ENCODE peak calls at places on chromosomes 11 and 22, in ten cellular contexts. F is tibial nerve, N is psoas muscle, X is HFF-Myc, K is lower leg skin, O is heart left ventricle, A is Peyer's patch, L is suprapubic skin, S is fibroblast of lung, H is right atrium auricular region. B is an unnamed sample.

GRCh38 chr11:10385696-10386095 is 69.4 kb upstream of the AMPD3 start:
- DNase-seq in F (peak; percentile 34), N (peak; percentile 89), X (no peak), K (peak; percentile 92), O (no peak), A (no peak), L (peak; percentile 82), S (no peak), H (peak; percentile 81), B (no peak)

GRCh38 chr22:49780992-49781782 is 46.5 kb downstream of the BRD1 start:
- DNase-seq in F (no peak), N (peak; percentile 38), X (no peak), K (no peak), O (no peak), A (no peak), L (no peak), S (no peak), H (no peak), B (no peak)

GRCh38 chr11:50075856-50076255 is 43.2 kb downstream of the OR4C45 start:
- DNase-seq in F (no peak), N (no peak), X (no peak), K (peak; percentile 48), O (no peak), A (no peak), L (no peak), S (no peak), H (no peak), B (no peak)

GRCh38 chr11:124724854-124725718 is 14.7 kb upstream of the NRGN start:
- DNase-seq in F (no peak), N (no peak), X (no peak), K (no peak), O (no peak), A (no peak), L (no peak), S (no peak), H (no peak), B (no peak)

GRCh38 chr11:1862588-1863351 is 9.9 kb downstream of the LSP1 start:
- DNase-seq in F (no peak), N (peak; percentile 73), X (no peak), K (no peak), O (no peak), A (no peak), L (no peak), S (peak; percentile 85), H (no peak), B (no peak)

GRCh38 chr11:29844701-29845379 is 172.0 kb downstream of the KCNA4 start:
- DNase-seq in F (no peak), N (no peak), X (no peak), K (no peak), O (no peak), A (no peak), L (no peak), S (no peak), H (no peak), B (no peak)

GRCh38 chr22:45960477-45961386 is 16.2 kb downstream of the WNT7B start:
- DNase-seq in F (no peak), N (no peak), X (no peak), K (no peak), O (no peak), A (no peak), L (no peak), S (peak; percentile 48), H (no peak), B (no peak)

GRCh38 chr11:33168605-33169240 is 7.4 kb upstream of the CSTF3 start:
- DNase-seq in F (no peak), N (no peak), X (no peak), K (no peak), O (no peak), A (no peak), L (no peak), S (peak; percentile 68), H (no peak), B (no peak)

GRCh38 chr11:27722117-27722844 is 22.0 kb upstream of the BDNF start:
- DNase-seq in F (no peak), N (no peak), X (no peak), K (no peak), O (no peak), A (no peak), L (no peak), S (peak; percentile 65), H (no peak), B (no peak)

GRCh38 chr22:25085930-25086901 is 113.4 kb upstream of the CRYBB3 start:
- DNase-seq in F (peak; percentile 27), N (peak; percentile 65), X (no peak), K (peak; percentile 89), O (peak; percentile 88), A (no peak), L (no peak), S (peak; percentile 26), H (peak; percentile 69), B (no peak)

GRCh38 chr11:128522943-128523518 is 64.3 kb downstream of the ETS1 start:
- DNase-seq in F (no peak), N (no peak), X (no peak), K (no peak), O (no peak), A (no peak), L (no peak), S (no peak), H (no peak), B (no peak)

DNA sequence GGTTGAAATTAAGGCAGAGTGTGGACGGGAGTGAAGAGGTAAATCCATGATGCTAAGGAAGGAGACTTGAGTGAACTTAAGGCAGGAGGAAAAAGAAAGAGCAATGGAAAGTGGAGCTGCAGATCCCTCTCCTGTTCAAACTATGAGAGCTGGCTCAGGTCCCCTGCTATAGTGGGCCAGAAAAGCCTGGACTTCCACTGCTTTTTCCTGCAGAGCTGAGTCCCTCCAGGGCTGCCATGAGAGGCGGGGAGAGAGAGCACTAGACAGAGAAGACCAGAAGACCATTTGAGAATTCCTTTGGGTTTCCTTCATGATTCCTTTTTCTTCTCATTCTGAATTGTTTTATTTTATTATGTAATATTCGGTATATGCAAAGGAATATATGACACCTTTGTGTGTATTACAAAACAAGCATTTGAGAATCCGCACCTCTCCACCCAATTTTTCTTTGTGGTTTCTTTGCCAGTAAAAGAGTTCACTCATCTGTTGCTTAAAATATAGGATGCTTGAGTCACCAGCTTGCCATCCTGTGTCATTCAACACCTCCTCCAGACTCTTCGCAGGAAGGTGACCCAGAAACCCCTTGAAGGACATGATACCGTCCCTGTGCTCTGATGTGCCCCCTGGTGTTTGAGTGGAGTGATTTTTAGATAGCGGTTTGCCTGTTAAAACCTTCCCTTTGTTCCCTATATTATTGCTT is 24.4 kb downstream of the SREBF2 start:
- DNase-seq in F (no peak), N (no peak), X (peak; percentile 43), K (no peak), O (peak; percentile 23), A (peak; percentile 73), L (no peak), S (peak; percentile 77), H (no peak), B (no peak)
- TF ChIP-seq CTCF in F (peak; percentile 39), N (peak; percentile 53), X (peak; percentile 72), K (no peak), O (peak; percentile 60), A (peak; percentile 72), L (peak; percentile 22), S (peak; percentile 73), H (peak; percentile 65), B (peak; percentile 44)

GRCh38 chr11:101434241-101434640 is 149.6 kb downstream of the TRPC6 start:
- DNase-seq in F (no peak), N (no peak), X (no peak), K (no peak), O (no peak), A (no peak), L (no peak), S (no peak), H (no peak), B (no peak)

GRCh38 chr11:101429708-101430107 is 154.1 kb downstream of the TRPC6 start:
- DNase-seq in F (no peak), N (no peak), X (no peak), K (no peak), O (no peak), A (no peak), L (no peak), S (no peak), H (no peak), B (no peak)

GRCh38 chr11:101430236-101430635 is 153.6 kb downstream of the TRPC6 start:
- DNase-seq in F (no peak), N (no peak), X (no peak), K (no peak), O (no peak), A (no peak), L (no peak), S (no peak), H (no peak), B (no peak)

GRCh38 chr11:101428918-101429317 is 154.9 kb downstream of the TRPC6 start:
- DNase-seq in F (no peak), N (no peak), X (no peak), K (no peak), O (no peak), A (no peak), L (no peak), S (peak; percentile 14), H (no peak), B (no peak)
- TF ChIP-seq CTCF in F (no peak), N (no peak), X (peak; percentile 46), K (no peak), O (peak; percentile 30), A (no peak), L (no peak), S (peak; percentile 57), H (peak; percentile 17), B (peak; percentile 27)

GRCh38 chr22:19036229-19036522 is 86.0 kb downstream of the DGCR2 start:
- DNase-seq in F (no peak), N (no peak), X (no peak), K (no peak), O (no peak), A (no peak), L (no peak), S (no peak), H (no peak), B (no peak)

GRCh38 chr22:19038164-19038546 is 84.1 kb downstream of the DGCR2 start:
- DNase-seq in F (no peak), N (no peak), X (no peak), K (peak; percentile 84), O (no peak), A (no peak), L (no peak), S (no peak), H (no peak), B (peak; percentile 33)

GRCh38 chr22:19037282-19038163 is 84.7 kb downstream of the DGCR2 start:
- DNase-seq in F (no peak), N (no peak), X (no peak), K (peak; percentile 79), O (no peak), A (no peak), L (peak; percentile 69), S (no peak), H (no peak), B (peak; percentile 34)

GRCh38 chr22:19035474-19036228 is 86.6 kb downstream of the DGCR2 start:
- DNase-seq in F (no peak), N (no peak), X (no peak), K (peak; percentile 83), O (no peak), A (no peak), L (peak; percentile 76), S (no peak), H (no peak), B (peak; percentile 47)

GRCh38 chr22:19036523-19037273 is 85.5 kb downstream of the DGCR2 start:
- DNase-seq in F (no peak), N (no peak), X (no peak), K (peak; percentile 86), O (no peak), A (no peak), L (peak; percentile 79), S (no peak), H (no peak), B (peak; percentile 47)
- TF ChIP-seq CTCF in F (no peak), N (no peak), X (no peak), K (no peak), O (no peak), A (no peak), L (no peak), S (peak; percentile 23), H (no peak), B (peak; percentile 9)

GRCh38 chr22:43482310-43482625 is 70.5 kb downstream of the MPPED1 start:
- DNase-seq in F (no peak), N (no peak), X (no peak), K (no peak), O (no peak), A (no peak), L (no peak), S (no peak), H (no peak), B (no peak)
- TF ChIP-seq CTCF in F (no peak), N (no peak), X (no peak), K (no peak), O (no peak), A (no peak), L (no peak), S (no peak), H (no peak), B (no peak)